ENCODE peak calls at places on chromosomes 4 and X, in five cellular contexts. One of them, this sample, is unnamed.

GRCh38 chr4:10296730-10297129 is 160.5 kb downstream of the ZNF518B start:
- DNase-seq in fibroblast of lung: no peak
- DNase-seq in endothelial cell of umbilical vein: no peak
- DNase-seq in HepG2: no peak
- DNase-seq in H9: no peak
- DNase-seq in this sample: no peak

GRCh38 chr4:56908206-56909082 is 744 bp downstream of the REST start:
- DNase-seq in fibroblast of lung: peak; percentile 65
- DNase-seq in endothelial cell of umbilical vein: peak; percentile 76
- DNase-seq in HepG2: peak; percentile 47
- DNase-seq in H9: peak; percentile 87
- DNase-seq in this sample: peak; percentile 83

GRCh38 chr4:40122941-40123340 is 66.3 kb downstream of the N4BP2 start:
- DNase-seq in fibroblast of lung: no peak
- DNase-seq in endothelial cell of umbilical vein: no peak
- DNase-seq in HepG2: no peak
- DNase-seq in H9: no peak
- DNase-seq in this sample: no peak

GRCh38 chr4:91824773-91825172 is 479.0 kb upstream of the GRID2 start:
- DNase-seq in fibroblast of lung: no peak
- DNase-seq in endothelial cell of umbilical vein: no peak
- DNase-seq in HepG2: no peak
- DNase-seq in H9: no peak
- DNase-seq in this sample: no peak

GRCh38 chrX:74420194-74421035 is 878 bp upstream of the SLC16A2 start:
- DNase-seq in fibroblast of lung: peak; percentile 56
- DNase-seq in endothelial cell of umbilical vein: peak; percentile 42
- DNase-seq in HepG2: no peak
- DNase-seq in H9: peak; percentile 76
- DNase-seq in this sample: peak; percentile 57

GRCh38 chr4:174464949-174465348 is 57.3 kb downstream of the HPGD start:
- DNase-seq in fibroblast of lung: no peak
- DNase-seq in endothelial cell of umbilical vein: no peak
- DNase-seq in HepG2: no peak
- DNase-seq in H9: no peak
- DNase-seq in this sample: no peak

GRCh38 chr4:101356928-101357327 is 9.6 kb upstream of the PPP3CA start:
- DNase-seq in fibroblast of lung: peak; percentile 81
- DNase-seq in endothelial cell of umbilical vein: peak; percentile 75
- DNase-seq in HepG2: peak; percentile 67
- DNase-seq in H9: no peak
- DNase-seq in this sample: peak; percentile 73

GRCh38 chrX:44918722-44919121 is 45.7 kb downstream of the KDM6A start:
- DNase-seq in fibroblast of lung: no peak
- DNase-seq in endothelial cell of umbilical vein: no peak
- DNase-seq in HepG2: no peak
- DNase-seq in H9: no peak
- DNase-seq in this sample: no peak

GRCh38 chr4:174119818-174120217 is 163.6 kb downstream of the FBXO8 start:
- DNase-seq in fibroblast of lung: no peak
- DNase-seq in endothelial cell of umbilical vein: no peak
- DNase-seq in HepG2: no peak
- DNase-seq in H9: no peak
- DNase-seq in this sample: peak; percentile 44

GRCh38 chr4:77922158-77923094 is 59.8 kb downstream of the MRPL1 start:
- DNase-seq in fibroblast of lung: peak; percentile 75
- DNase-seq in endothelial cell of umbilical vein: peak; percentile 57
- DNase-seq in HepG2: peak; percentile 61
- DNase-seq in H9: no peak
- DNase-seq in this sample: no peak

GRCh38 chrX:121831601-121832000 is 784.2 kb downstream of the GLUD2 start:
- DNase-seq in fibroblast of lung: no peak
- DNase-seq in endothelial cell of umbilical vein: no peak
- DNase-seq in HepG2: no peak
- DNase-seq in H9: no peak
- DNase-seq in this sample: no peak

GRCh38 chr4:101870874-101871273 is 80.3 kb downstream of the BANK1 start:
- DNase-seq in fibroblast of lung: no peak
- DNase-seq in endothelial cell of umbilical vein: no peak
- DNase-seq in HepG2: no peak
- DNase-seq in H9: no peak
- DNase-seq in this sample: no peak

GRCh38 chrX:108001218-108001814 is 19.1 kb upstream of the TEX13B start:
- DNase-seq in fibroblast of lung: peak; percentile 58
- DNase-seq in endothelial cell of umbilical vein: peak; percentile 34
- DNase-seq in HepG2: peak; percentile 11
- DNase-seq in H9: no peak
- DNase-seq in this sample: peak; percentile 45

GRCh38 chrX:124388562-124388961 is 42.2 kb downstream of the SH2D1A start:
- DNase-seq in fibroblast of lung: peak; percentile 51
- DNase-seq in endothelial cell of umbilical vein: peak; percentile 33
- DNase-seq in HepG2: peak; percentile 9
- DNase-seq in H9: no peak
- DNase-seq in this sample: peak; percentile 32

GRCh38 chr4:86640469-86640868 is 46.4 kb downstream of the PTPN13 start:
- DNase-seq in fibroblast of lung: peak; percentile 13
- DNase-seq in endothelial cell of umbilical vein: no peak
- DNase-seq in HepG2: no peak
- DNase-seq in H9: no peak
- DNase-seq in this sample: no peak

GRCh38 chrX:72394518-72395163 is 88.9 kb upstream of the CITED1 start:
- DNase-seq in fibroblast of lung: peak; percentile 63
- DNase-seq in endothelial cell of umbilical vein: no peak
- DNase-seq in HepG2: no peak
- DNase-seq in H9: no peak
- DNase-seq in this sample: peak; percentile 14

GRCh38 chr4:150217804-150218203 is 139.6 kb downstream of the DCLK2 start:
- DNase-seq in fibroblast of lung: no peak
- DNase-seq in endothelial cell of umbilical vein: no peak
- DNase-seq in HepG2: no peak
- DNase-seq in H9: no peak
- DNase-seq in this sample: no peak

GRCh38 chr4:39642885-39643550 is 4.4 kb upstream of the SMIM14 start:
- DNase-seq in fibroblast of lung: no peak
- DNase-seq in endothelial cell of umbilical vein: no peak
- DNase-seq in HepG2: peak; percentile 66
- DNase-seq in H9: no peak
- DNase-seq in this sample: no peak

GRCh38 chr4:128376958-128377357 is 89.3 kb upstream of the PGRMC2 start:
- DNase-seq in fibroblast of lung: no peak
- DNase-seq in endothelial cell of umbilical vein: no peak
- DNase-seq in HepG2: no peak
- DNase-seq in H9: no peak
- DNase-seq in this sample: no peak

GRCh38 chrX:69178592-69178991 is 13.3 kb upstream of the PJA1 start:
- DNase-seq in fibroblast of lung: no peak
- DNase-seq in endothelial cell of umbilical vein: no peak
- DNase-seq in HepG2: no peak
- DNase-seq in H9: no peak
- DNase-seq in this sample: no peak

GRCh38 chr4:186724861-186725419 is 1.3 kb upstream of the FAT1 start:
- DNase-seq in fibroblast of lung: peak; percentile 46
- DNase-seq in endothelial cell of umbilical vein: peak; percentile 25
- DNase-seq in HepG2: no peak
- DNase-seq in H9: no peak
- DNase-seq in this sample: peak; percentile 56

GRCh38 chr4:24057915-24058559 is 168.2 kb upstream of the PPARGC1A start:
- DNase-seq in fibroblast of lung: no peak
- DNase-seq in endothelial cell of umbilical vein: no peak
- DNase-seq in HepG2: no peak
- DNase-seq in H9: no peak
- DNase-seq in this sample: no peak

GRCh38 chr4:110483516-110483915 is 7.6 kb downstream of the ENPEP start:
- DNase-seq in fibroblast of lung: no peak
- DNase-seq in endothelial cell of umbilical vein: no peak
- DNase-seq in HepG2: no peak
- DNase-seq in H9: no peak
- DNase-seq in this sample: no peak

GRCh38 chrX:78104447-78105176 is 564 bp downstream of the PGK1 start:
- DNase-seq in fibroblast of lung: peak; percentile 58
- DNase-seq in endothelial cell of umbilical vein: peak; percentile 34
- DNase-seq in HepG2: peak; percentile 75
- DNase-seq in H9: no peak
- DNase-seq in this sample: peak; percentile 47
- H2AFZ ChIP-seq in fibroblast of lung: no peak overlapping the region
- H2AFZ ChIP-seq in endothelial cell of umbilical vein: no peak overlapping the region
- H2AFZ ChIP-seq in HepG2: no peak overlapping the region
- H2AFZ ChIP-seq in H9: no peak overlapping the region
- H2AFZ ChIP-seq in this sample: no peak overlapping the region

DNA sequence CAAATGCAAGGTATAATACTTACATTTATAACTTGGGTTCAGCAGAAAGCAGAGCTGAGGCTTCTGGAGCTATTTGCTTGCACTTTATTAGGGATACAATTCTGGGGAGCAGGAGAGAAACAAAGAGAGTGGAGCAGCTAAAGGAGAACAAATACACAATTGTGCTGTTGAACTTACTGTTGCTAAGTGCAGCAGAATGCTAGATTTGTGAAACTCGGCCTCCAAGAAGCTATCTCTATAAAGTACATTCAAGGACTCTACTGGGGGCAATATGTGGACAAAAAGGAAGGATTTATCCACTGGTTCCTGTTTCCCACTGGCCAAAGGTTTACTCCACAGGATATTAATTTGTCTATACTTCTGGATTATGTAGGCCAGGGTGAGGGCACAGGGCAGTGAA is 86.8 kb downstream of the PPP1R2C start:
- DNase-seq in fibroblast of lung: no peak
- DNase-seq in endothelial cell of umbilical vein: no peak
- DNase-seq in HepG2: no peak
- DNase-seq in H9: no peak
- DNase-seq in this sample: no peak
- H2AFZ ChIP-seq in fibroblast of lung: no peak overlapping the region
- H2AFZ ChIP-seq in endothelial cell of umbilical vein: no peak overlapping the region
- H2AFZ ChIP-seq in HepG2: no peak overlapping the region
- H2AFZ ChIP-seq in H9: peak overlapping the region; percentile 29
- H2AFZ ChIP-seq in this sample: no peak overlapping the region

GRCh38 chr4:172997217-172997609 is 171.4 kb upstream of the GALNT7 start:
- DNase-seq in fibroblast of lung: no peak
- DNase-seq in endothelial cell of umbilical vein: no peak
- DNase-seq in HepG2: no peak
- DNase-seq in H9: no peak
- DNase-seq in this sample: no peak
- H2AFZ ChIP-seq in fibroblast of lung: no peak overlapping the region
- H2AFZ ChIP-seq in endothelial cell of umbilical vein: no peak overlapping the region
- H2AFZ ChIP-seq in HepG2: no peak overlapping the region
- H2AFZ ChIP-seq in H9: no peak overlapping the region
- H2AFZ ChIP-seq in this sample: no peak overlapping the region

DNA sequence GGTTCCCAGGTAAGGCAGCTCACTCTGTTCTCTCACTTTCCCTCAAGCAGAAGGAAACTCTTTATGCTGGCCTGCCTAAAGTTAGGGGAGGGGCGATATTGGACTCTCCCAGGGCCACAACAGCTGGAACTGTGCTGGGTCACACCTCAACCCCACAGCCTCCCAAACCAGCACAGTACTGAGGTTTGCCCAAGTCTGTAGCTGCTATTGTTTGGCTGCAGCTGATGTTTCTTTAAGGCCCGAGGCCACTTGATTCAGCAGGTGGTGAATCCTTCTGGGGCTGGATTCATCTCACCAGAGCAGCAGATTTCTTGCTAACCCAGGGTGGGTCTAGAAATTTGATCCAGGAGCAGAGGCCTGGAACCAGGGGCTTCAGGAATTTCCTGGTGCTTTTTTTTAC is 544.6 kb upstream of the NDST4 start:
- DNase-seq in fibroblast of lung: no peak
- DNase-seq in endothelial cell of umbilical vein: no peak
- DNase-seq in HepG2: no peak
- DNase-seq in H9: no peak
- DNase-seq in this sample: no peak
- H2AFZ ChIP-seq in fibroblast of lung: no peak overlapping the region
- H2AFZ ChIP-seq in endothelial cell of umbilical vein: no peak overlapping the region
- H2AFZ ChIP-seq in HepG2: no peak overlapping the region
- H2AFZ ChIP-seq in H9: no peak overlapping the region
- H2AFZ ChIP-seq in this sample: no peak overlapping the region

GRCh38 chr4:69649629-69650028 is 3.4 kb downstream of the UGT2A1 start:
- DNase-seq in fibroblast of lung: peak; percentile 2
- DNase-seq in endothelial cell of umbilical vein: no peak
- DNase-seq in HepG2: no peak
- DNase-seq in H9: no peak
- DNase-seq in this sample: no peak
- H2AFZ ChIP-seq in fibroblast of lung: no peak overlapping the region
- H2AFZ ChIP-seq in endothelial cell of umbilical vein: no peak overlapping the region
- H2AFZ ChIP-seq in HepG2: no peak overlapping the region
- H2AFZ ChIP-seq in H9: no peak overlapping the region
- H2AFZ ChIP-seq in this sample: no peak overlapping the region

GRCh38 chr4:152072001-152072485 is 311.2 kb upstream of the GATB start:
- DNase-seq in fibroblast of lung: no peak
- DNase-seq in endothelial cell of umbilical vein: no peak
- DNase-seq in HepG2: no peak
- DNase-seq in H9: no peak
- DNase-seq in this sample: no peak

GRCh38 chr4:152072886-152073285 is 312.1 kb upstream of the GATB start:
- DNase-seq in fibroblast of lung: no peak
- DNase-seq in endothelial cell of umbilical vein: no peak
- DNase-seq in HepG2: no peak
- DNase-seq in H9: no peak
- DNase-seq in this sample: no peak

GRCh38 chr4:152073738-152074137 is 312.9 kb upstream of the GATB start:
- DNase-seq in fibroblast of lung: no peak
- DNase-seq in endothelial cell of umbilical vein: no peak
- DNase-seq in HepG2: no peak
- DNase-seq in H9: no peak
- DNase-seq in this sample: no peak

GRCh38 chr4:152075253-152075928 is 314.6 kb upstream of the GATB start:
- DNase-seq in fibroblast of lung: no peak
- DNase-seq in endothelial cell of umbilical vein: no peak
- DNase-seq in HepG2: no peak
- DNase-seq in H9: no peak
- DNase-seq in this sample: no peak

GRCh38 chr4:152074573-152074972 is 313.8 kb upstream of the GATB start:
- DNase-seq in fibroblast of lung: no peak
- DNase-seq in endothelial cell of umbilical vein: peak; percentile 3
- DNase-seq in HepG2: no peak
- DNase-seq in H9: no peak
- DNase-seq in this sample: no peak
- H2AFZ ChIP-seq in fibroblast of lung: no peak overlapping the region
- H2AFZ ChIP-seq in endothelial cell of umbilical vein: no peak overlapping the region
- H2AFZ ChIP-seq in HepG2: no peak overlapping the region
- H2AFZ ChIP-seq in H9: no peak overlapping the region
- H2AFZ ChIP-seq in this sample: no peak overlapping the region

DNA sequence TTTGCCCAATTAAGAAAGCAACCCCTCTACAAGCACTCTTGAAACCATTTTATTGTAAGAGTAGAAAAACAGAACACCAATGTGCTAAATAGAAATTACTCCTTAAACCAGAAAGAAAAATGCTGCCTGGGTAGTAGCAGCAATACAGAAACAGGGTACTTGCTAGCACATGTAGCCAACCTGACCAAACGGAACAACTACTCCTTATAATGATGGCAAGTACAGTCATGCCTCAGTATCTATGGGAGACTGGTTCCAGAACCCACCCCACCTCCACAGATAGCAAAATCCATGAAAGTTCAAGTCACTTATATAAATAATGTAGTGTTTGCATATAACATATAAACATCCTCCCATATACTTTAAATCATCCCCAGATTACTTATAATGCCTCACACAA is 168.8 kb downstream of the ATRX start:
- DNase-seq in fibroblast of lung: no peak
- DNase-seq in endothelial cell of umbilical vein: no peak
- DNase-seq in HepG2: no peak
- DNase-seq in H9: no peak
- DNase-seq in this sample: no peak
- H2AFZ ChIP-seq in fibroblast of lung: no peak overlapping the region
- H2AFZ ChIP-seq in endothelial cell of umbilical vein: no peak overlapping the region
- H2AFZ ChIP-seq in HepG2: no peak overlapping the region
- H2AFZ ChIP-seq in H9: no peak overlapping the region
- H2AFZ ChIP-seq in this sample: no peak overlapping the region

GRCh38 chr4:161197912-161198311 is 965.9 kb downstream of the FSTL5 start:
- DNase-seq in fibroblast of lung: no peak
- DNase-seq in endothelial cell of umbilical vein: no peak
- DNase-seq in HepG2: no peak
- DNase-seq in H9: no peak
- DNase-seq in this sample: no peak
- H2AFZ ChIP-seq in fibroblast of lung: no peak overlapping the region
- H2AFZ ChIP-seq in endothelial cell of umbilical vein: no peak overlapping the region
- H2AFZ ChIP-seq in HepG2: no peak overlapping the region
- H2AFZ ChIP-seq in H9: no peak overlapping the region
- H2AFZ ChIP-seq in this sample: no peak overlapping the region

This sample was measured in mesenchymal stem cell.